ENCODE peak calls at places on chromosomes 5 and 9, in seven cellular contexts. One of them, this sample, is unnamed.

GRCh38 chr5:56305551-56305950 is 72.4 kb upstream of the ANKRD55 start:
- DNase-seq in uterus: no peak
- DNase-seq in colonic mucosa: no peak
- DNase-seq in skeletal muscle cell: no peak
- DNase-seq in OCI-LY7: no peak
- DNase-seq in endothelial cell of umbilical vein: no peak
- DNase-seq in activated T-cell treated with anti-CD3 and anti-CD28 coated beads, Interleukin-2, amount 50 U/mL, for 48 hours: no peak
- DNase-seq in this sample: no peak

GRCh38 chr9:134635431-134636141 is 6.0 kb upstream of the COL5A1 start:
- DNase-seq in skeletal muscle cell: no peak
- DNase-seq in OCI-LY7: no peak
- DNase-seq in uterus: peak; percentile 12
- DNase-seq in endothelial cell of umbilical vein: no peak
- DNase-seq in activated T-cell treated with anti-CD3 and anti-CD28 coated beads, Interleukin-2, amount 50 U/mL, for 48 hours: no peak
- DNase-seq in colonic mucosa: no peak
- DNase-seq in this sample: no peak

GRCh38 chr5:65125681-65126080 is 356.0 kb downstream of the ADAMTS6 start:
- DNase-seq in uterus: no peak
- DNase-seq in colonic mucosa: no peak
- DNase-seq in endothelial cell of umbilical vein: no peak
- DNase-seq in skeletal muscle cell: no peak
- DNase-seq in activated T-cell treated with anti-CD3 and anti-CD28 coated beads, Interleukin-2, amount 50 U/mL, for 48 hours: no peak
- DNase-seq in OCI-LY7: no peak
- DNase-seq in this sample: no peak

GRCh38 chr5:40233268-40233667 is 446.4 kb upstream of the PTGER4 start:
- DNase-seq in uterus: no peak
- DNase-seq in activated T-cell treated with anti-CD3 and anti-CD28 coated beads, Interleukin-2, amount 50 U/mL, for 48 hours: no peak
- DNase-seq in colonic mucosa: no peak
- DNase-seq in skeletal muscle cell: no peak
- DNase-seq in OCI-LY7: no peak
- DNase-seq in endothelial cell of umbilical vein: no peak
- DNase-seq in this sample: no peak

GRCh38 chr5:93716453-93716852 is 24.9 kb downstream of the POU5F2 start:
- DNase-seq in activated T-cell treated with anti-CD3 and anti-CD28 coated beads, Interleukin-2, amount 50 U/mL, for 48 hours: no peak
- DNase-seq in colonic mucosa: no peak
- DNase-seq in endothelial cell of umbilical vein: no peak
- DNase-seq in OCI-LY7: no peak
- DNase-seq in uterus: no peak
- DNase-seq in skeletal muscle cell: no peak
- DNase-seq in this sample: no peak

GRCh38 chr9:69222953-69223352 is 48.9 kb downstream of the TJP2 start:
- DNase-seq in endothelial cell of umbilical vein: no peak
- DNase-seq in skeletal muscle cell: no peak
- DNase-seq in OCI-LY7: no peak
- DNase-seq in uterus: no peak
- DNase-seq in colonic mucosa: no peak
- DNase-seq in activated T-cell treated with anti-CD3 and anti-CD28 coated beads, Interleukin-2, amount 50 U/mL, for 48 hours: no peak
- DNase-seq in this sample: no peak

GRCh38 chr5:26148569-26149107 is 889.7 kb downstream of the CDH9 start:
- DNase-seq in skeletal muscle cell: no peak
- DNase-seq in activated T-cell treated with anti-CD3 and anti-CD28 coated beads, Interleukin-2, amount 50 U/mL, for 48 hours: no peak
- DNase-seq in endothelial cell of umbilical vein: no peak
- DNase-seq in OCI-LY7: no peak
- DNase-seq in uterus: no peak
- DNase-seq in colonic mucosa: no peak
- DNase-seq in this sample: no peak

GRCh38 chr9:110591526-110591925 is 12.0 kb upstream of the SVEP1 start:
- DNase-seq in activated T-cell treated with anti-CD3 and anti-CD28 coated beads, Interleukin-2, amount 50 U/mL, for 48 hours: no peak
- DNase-seq in OCI-LY7: no peak
- DNase-seq in endothelial cell of umbilical vein: no peak
- DNase-seq in uterus: no peak
- DNase-seq in skeletal muscle cell: no peak
- DNase-seq in colonic mucosa: no peak
- DNase-seq in this sample: no peak

GRCh38 chr5:151080620-151081425 is at the start of gene TNIP1:
- DNase-seq in uterus: peak; percentile 96
- DNase-seq in skeletal muscle cell: no peak
- DNase-seq in endothelial cell of umbilical vein: peak; percentile 92
- DNase-seq in activated T-cell treated with anti-CD3 and anti-CD28 coated beads, Interleukin-2, amount 50 U/mL, for 48 hours: peak; percentile 98
- DNase-seq in colonic mucosa: peak; percentile 97
- DNase-seq in OCI-LY7: peak; percentile 94
- DNase-seq in this sample: peak; percentile 88

GRCh38 chr9:92954078-92954861 is 6.9 kb downstream of the FGD3 start:
- DNase-seq in skeletal muscle cell: no peak
- DNase-seq in endothelial cell of umbilical vein: no peak
- DNase-seq in activated T-cell treated with anti-CD3 and anti-CD28 coated beads, Interleukin-2, amount 50 U/mL, for 48 hours: peak; percentile 84
- DNase-seq in colonic mucosa: peak; percentile 89
- DNase-seq in OCI-LY7: peak; percentile 24
- DNase-seq in uterus: no peak
- DNase-seq in this sample: no peak

This sample was measured in progenitor cell of endocrine pancreas.